ENCODE peak calls at places on chromosome 16, in six cellular contexts. M, Q, Z, L, B and F are unnamed samples.
A peak's percentile ranks its signal among the peaks of the same experiment; 100 is the strongest.

GRCh38 chr16:77307764-77308561 is 108.8 kb downstream of the SYCE1L start:
- DNase-seq in B (no peak), Q (no peak), Z (no peak), L (no peak), M (no peak), F (peak; percentile 56)

GRCh38 chr16:85215478-85216120 is 103.3 kb upstream of the CIBAR2 start:
- DNase-seq in L (no peak), Q (no peak), M (no peak), Z (no peak), B (no peak), F (no peak)

GRCh38 chr16:89132194-89133005 is 38.7 kb downstream of the ACSF3 start:
- DNase-seq in L (no peak), Z (no peak), M (peak; percentile 19), Q (no peak), B (no peak), F (no peak)

GRCh38 chr16:57277586-57277985 is 6.9 kb downstream of the PLLP start:
- DNase-seq in L (peak; percentile 62), Q (no peak), Z (no peak), B (no peak), M (no peak), F (no peak)

GRCh38 chr16:4694664-4695451 is 1.5 kb downstream of the NUDT16L1 start:
- DNase-seq in M (peak; percentile 49), B (peak; percentile 41), Q (no peak), Z (no peak), L (no peak), F (peak; percentile 62)

GRCh38 chr16:85514601-85515318 is 98.4 kb upstream of the GSE1 start:
- DNase-seq in L (no peak), B (peak; percentile 28), M (peak; percentile 91), Z (no peak), Q (peak; percentile 33), F (no peak)

GRCh38 chr16:13112639-13113038 is 211.2 kb downstream of the SHISA9 start:
- DNase-seq in Q (no peak), L (no peak), B (no peak), M (no peak), Z (no peak), F (no peak)

GRCh38 chr16:27374794-27375499 is 27.0 kb upstream of the IL21R start:
- DNase-seq in Q (peak; percentile 66), L (peak; percentile 71), M (peak; percentile 81), B (peak; percentile 12), Z (no peak), F (peak; percentile 75)

GRCh38 chr16:89921699-89922476 is 1.3 kb upstream of the TUBB3 start:
- DNase-seq in Q (no peak), Z (no peak), M (peak; percentile 96), B (no peak), L (no peak), F (no peak)

GRCh38 chr16:10828851-10829331 is 10.3 kb upstream of the TVP23A start:
- DNase-seq in Q (peak; percentile 86), B (peak; percentile 68), L (no peak), M (peak; percentile 97), Z (no peak), F (no peak)

GRCh38 chr16:80317132-80318098 is 223.4 kb upstream of the DYNLRB2 start:
- DNase-seq in M (no peak), L (no peak), Q (no peak), B (no peak), Z (no peak), F (no peak)

GRCh38 chr16:56354746-56355145 is 70.6 kb downstream of the AMFR start:
- DNase-seq in Q (no peak), B (no peak), L (no peak), Z (no peak), M (peak; percentile 38), F (no peak)

GRCh38 chr16:1454561-1454960 is 10.2 kb upstream of the CCDC154 start:
- DNase-seq in Q (no peak), M (no peak), L (no peak), Z (no peak), B (no peak), F (no peak)

GRCh38 chr16:5865231-5865630 is 767.6 kb upstream of the EEF2KMT start:
- DNase-seq in B (no peak), M (no peak), Q (no peak), Z (no peak), L (no peak), F (no peak)

GRCh38 chr16:85537795-85538401 is 75.2 kb upstream of the GSE1 start:
- DNase-seq in M (no peak), L (no peak), Q (no peak), B (no peak), Z (no peak), F (no peak)

GRCh38 chr16:75319513-75320401 is 68.3 kb upstream of the BCAR1 start:
- DNase-seq in B (no peak), L (no peak), Z (no peak), Q (no peak), M (no peak), F (no peak)

GRCh38 chr16:27378871-27379580 is 22.9 kb upstream of the IL21R start:
- DNase-seq in M (no peak), B (no peak), Q (no peak), Z (no peak), L (peak; percentile 51), F (peak; percentile 63)

GRCh38 chr16:85173981-85174751 is 61.9 kb upstream of the CIBAR2 start:
- DNase-seq in L (no peak), Q (no peak), B (no peak), Z (no peak), M (peak; percentile 75), F (no peak)

GRCh38 chr16:18062713-18063112 is 273.8 kb downstream of the NPIPA8 start:
- DNase-seq in L (no peak), Q (no peak), M (no peak), B (no peak), Z (no peak), F (no peak)